ENCODE peak calls at places on chromosomes 16 and 17, in four cellular contexts. F is heart right ventricle, G is heart left ventricle, S is HepG2. W is an unnamed sample. For H3K27me3, the result is how much of the 10 kb centered on the place peaks cover.

GRCh38 chr16:67104845-67105244 is 4.9 kb upstream of the PHAF1 start:
- ATAC-seq in S (no peak), F (no peak), G (no peak), W (no peak)

GRCh38 chr16:30903002-30903401 is 6.6 kb downstream of the CTF1 start:
- ATAC-seq in S (no peak), G (no peak), F (no peak), W (no peak)

GRCh38 chr17:6423931-6424330 is 11.0 kb downstream of the AIPL1 start:
- ATAC-seq in G (no peak), S (no peak), F (no peak), W (no peak)

GRCh38 chr16:23482778-23483177 is 27.5 kb downstream of the GGA2 start:
- ATAC-seq in F (no peak), S (no peak), G (no peak), W (no peak)

GRCh38 chr16:78106659-78107058 is 7.2 kb downstream of the WWOX start:
- ATAC-seq in S (no peak), G (peak), F (peak), W (no peak)

GRCh38 chr17:78316115-78316866 is 43.6 kb downstream of the SOCS3 start:
- ATAC-seq in S (no peak), G (no peak), F (no peak), W (no peak)

GRCh38 chr17:33113281-33114010 is 121.8 kb downstream of the SPACA3 start:
- ATAC-seq in S (no peak), F (no peak), G (no peak), W (no peak)

GRCh38 chr17:13784466-13784865 is 182.7 kb upstream of the HS3ST3A1 start:
- ATAC-seq in S (no peak), G (no peak), F (no peak), W (no peak)

GRCh38 chr16:24138024-24138423 is 118.1 kb upstream of the CACNG3 start:
- ATAC-seq in G (no peak), S (no peak), F (no peak), W (no peak)

GRCh38 chr16:27340654-27341053 is 26.9 kb downstream of the IL4R start:
- ATAC-seq in G (no peak), F (peak), S (no peak), W (no peak)

GRCh38 chr16:85514295-85514600 is 98.9 kb upstream of the GSE1 start:
- ATAC-seq in F (peak), S (no peak), G (peak), W (no peak)

GRCh38 chr17:31654936-31655335 is 204.1 kb downstream of the COPRS start:
- ATAC-seq in G (peak), F (peak), S (no peak), W (no peak)

GRCh38 chr17:32558328-32558955 is 71.6 kb downstream of the CDK5R1 start:
- ATAC-seq in G (no peak), S (no peak), F (no peak), W (no peak)

GRCh38 chr16:75267631-75268264 is 16.3 kb upstream of the BCAR1 start:
- ATAC-seq in F (peak), S (peak), G (peak), W (peak)

GRCh38 chr17:35847633-35848373 is 20.9 kb downstream of the HEATR9 start:
- ATAC-seq in S (no peak), G (no peak), F (peak), W (no peak)

GRCh38 chr17:63095459-63095858 is 129.4 kb downstream of the TANC2 start:
- ATAC-seq in G (no peak), S (no peak), F (no peak), W (no peak)

GRCh38 chr17:82358467-82359350 is at the start of gene TEX19:
- ATAC-seq in F (no peak), G (no peak), S (peak), W (no peak)

GRCh38 chr17:2562162-2562858 is 31.1 kb upstream of the PAFAH1B1 start:
- ATAC-seq in F (no peak), S (no peak), G (no peak), W (no peak)

GRCh38 chr17:7235693-7236665 is 1.7 kb upstream of the DVL2 start:
- ATAC-seq in G (no peak), S (no peak), F (no peak), W (no peak)

GRCh38 chr16:89455178-89455577 is 35.2 kb downstream of the ANKRD11 start:
- ATAC-seq in F (no peak), S (no peak), G (no peak), W (no peak)

GRCh38 chr17:81056352-81056751 is 21.4 kb downstream of the BAIAP2 start:
- ATAC-seq in F (no peak), S (no peak), G (no peak), W (no peak)

GRCh38 chr17:54795046-54795445 is 105.6 kb upstream of the TOM1L1 start:
- ATAC-seq in G (no peak), S (no peak), F (no peak), W (no peak)

GRCh38 chr17:3755335-3756030 is 31.8 kb downstream of the HASPIN start:
- ATAC-seq in F (no peak), S (no peak), G (no peak), W (no peak)

GRCh38 chr17:3754066-3754457 is 30.4 kb downstream of the HASPIN start:
- ATAC-seq in F (no peak), S (no peak), G (no peak), W (no peak)

GRCh38 chr17:3751836-3752235 is 28.1 kb downstream of the HASPIN start:
- ATAC-seq in S (no peak), F (no peak), G (no peak), W (no peak)

GRCh38 chr17:3750926-3751325 is 27.2 kb downstream of the HASPIN start:
- ATAC-seq in S (no peak), F (no peak), G (no peak), W (no peak)

GRCh38 chr17:3754458-3755334 is 31.0 kb downstream of the HASPIN start:
- ATAC-seq in S (no peak), G (peak), F (peak), W (no peak)
- H3K4me3 ChIP-seq in S (no peak), G (no peak), F (no peak), W (no peak)

DNA sequence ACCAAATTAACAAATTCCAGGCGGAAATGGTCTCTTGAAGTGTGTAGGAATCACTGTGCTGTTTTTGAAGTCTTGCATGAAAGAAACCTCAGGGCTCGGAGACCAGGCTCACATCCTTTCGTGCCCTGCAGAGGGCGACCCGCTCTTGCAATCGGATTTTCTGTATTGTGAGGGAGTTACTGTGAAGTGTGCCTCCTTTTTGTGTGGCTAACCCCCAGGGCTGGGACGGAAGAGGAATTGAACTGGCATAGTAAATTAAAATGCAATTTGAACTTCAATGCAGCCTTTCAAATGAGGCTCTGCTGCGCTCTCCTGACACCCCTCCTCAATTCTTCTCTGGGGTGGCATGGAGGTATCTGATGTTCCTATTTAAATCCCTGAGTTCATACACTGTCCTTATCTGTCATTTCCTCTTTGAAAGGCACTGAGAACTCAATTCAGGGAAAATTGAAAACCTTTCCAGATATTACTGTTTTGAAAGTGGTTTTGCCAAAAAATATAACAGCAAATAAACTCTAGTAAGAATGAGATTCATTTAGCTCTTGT is 51.5 kb upstream of the MGAT5B start:
- ATAC-seq in S (peak), G (peak), F (no peak), W (no peak)
- TF ChIP-seq CTCF in S (peak), G (peak), F (peak), W (no peak)

GRCh38 chr17:76901542-76902197 is 33.5 kb downstream of the MGAT5B start:
- ATAC-seq in F (peak), G (no peak), S (no peak), W (peak)
- H3K27me3 ChIP-seq in F (under half), G (under half), S (half or more), W (under half)

GRCh38 chr16:87956771-87957279 is 5.6 kb downstream of the BANP start:
- ATAC-seq in S (no peak), G (no peak), F (peak), W (no peak)

GRCh38 chr16:87954826-87955225 is 3.6 kb downstream of the BANP start:
- ATAC-seq in G (no peak), S (no peak), F (no peak), W (no peak)

GRCh38 chr16:87955302-87956168 is 4.3 kb downstream of the BANP start:
- ATAC-seq in S (no peak), G (no peak), F (no peak), W (no peak)

GRCh38 chr16:87957296-87958069 is 6.2 kb downstream of the BANP start:
- ATAC-seq in S (no peak), F (no peak), G (no peak), W (no peak)

GRCh38 chr16:87956169-87956770 is 5.0 kb downstream of the BANP start:
- ATAC-seq in F (peak), S (no peak), G (peak), W (no peak)
- H3K4me3 ChIP-seq in F (no peak), S (no peak), G (no peak), W (peak)

W was measured in gastroesophageal sphincter.